ENCODE peak calls at places on chromosomes 2 and 18, in five cellular contexts. V is uterus, C is endothelial cell of umbilical vein, U is GM23248, Y is brain microvascular endothelial cell. O is an unnamed sample.

GRCh38 chr18:51287818-51288508 is 90.5 kb upstream of the MEX3C start:
- DNase-seq in V (no peak), C (no peak), U (no peak), Y (no peak), O (no peak)

GRCh38 chr18:73235491-73235890 is 367.7 kb upstream of the NETO1 start:
- DNase-seq in V (no peak), C (no peak), U (peak; percentile 81), Y (peak; percentile 84), O (no peak)

GRCh38 chr2:213069531-213069930 is 81.9 kb downstream of the IKZF2 start:
- DNase-seq in V (no peak), C (no peak), U (peak; percentile 45), Y (no peak), O (no peak)

GRCh38 chr2:202634556-202635440 is at the start of gene FAM117B:
- DNase-seq in V (peak; percentile 98), C (peak; percentile 96), U (peak; percentile 99), Y (peak; percentile 96), O (peak; percentile 95)

GRCh38 chr18:28511421-28511821 is 334.5 kb upstream of the CDH2 start:
- DNase-seq in V (no peak), C (no peak), U (peak; percentile 48), Y (no peak), O (no peak)

GRCh38 chr2:81481994-81482368 is 1177.4 kb upstream of the LRRTM1 start:
- DNase-seq in V (no peak), C (no peak), U (no peak), Y (no peak), O (no peak)

GRCh38 chr2:199543606-199544172 is 86.0 kb upstream of the SATB2 start:
- DNase-seq in V (no peak), C (no peak), U (no peak), Y (no peak), O (no peak)

GRCh38 chr18:73647391-73647790 is 500.2 kb downstream of the FBXO15 start:
- DNase-seq in V (no peak), C (no peak), U (peak; percentile 10), Y (no peak), O (no peak)

GRCh38 chr2:149908731-149909690 is 321.4 kb upstream of the MMADHC start:
- DNase-seq in V (no peak), C (no peak), U (no peak), Y (no peak), O (no peak)

GRCh38 chr2:242010567-242011513 is 141.3 kb downstream of the RTP5 start:
- DNase-seq in V (no peak), C (no peak), U (peak; percentile 24), Y (no peak), O (no peak)

GRCh38 chr2:75208738-75209137 is 9.4 kb upstream of the TACR1 start:
- DNase-seq in V (no peak), C (no peak), U (no peak), Y (no peak), O (no peak)

GRCh38 chr2:46135936-46136335 is 161.3 kb upstream of the EPAS1 start:
- DNase-seq in V (no peak), C (peak; percentile 74), U (peak; percentile 6), Y (peak; percentile 77), O (no peak)

GRCh38 chr2:29700560-29700959 is 220.8 kb downstream of the ALK start:
- DNase-seq in V (no peak), C (no peak), U (peak; percentile 50), Y (peak; percentile 2), O (no peak)

GRCh38 chr2:65746919-65747678 is 314.7 kb upstream of the SPRED2 start:
- DNase-seq in V (peak; percentile 37), C (no peak), U (no peak), Y (peak; percentile 29), O (no peak)

GRCh38 chr2:31233216-31233615 is 736 bp upstream of the EHD3 start:
- DNase-seq in V (no peak), C (no peak), U (peak; percentile 57), Y (no peak), O (no peak)

GRCh38 chr18:12608292-12608691 is 49.6 kb downstream of the SPIRE1 start:
- DNase-seq in V (no peak), C (peak; percentile 72), U (peak; percentile 62), Y (no peak), O (no peak)

GRCh38 chr2:67797801-67798535 is 264.8 kb downstream of the C1D start:
- DNase-seq in V (no peak), C (peak; percentile 58), U (peak; percentile 46), Y (peak; percentile 72), O (no peak)

GRCh38 chr18:42545825-42546224 is 569.7 kb downstream of the RIT2 start:
- DNase-seq in V (no peak), C (no peak), U (peak; percentile 76), Y (peak; percentile 79), O (no peak)

GRCh38 chr2:179579744-179580143 is 281.7 kb downstream of the ZNF385B start:
- DNase-seq in V (no peak), C (no peak), U (no peak), Y (no peak), O (no peak)

GRCh38 chr2:156319811-156320490 is 12.6 kb downstream of the NR4A2 start:
- DNase-seq in V (no peak), C (no peak), U (peak; percentile 38), Y (no peak), O (peak; percentile 47)

GRCh38 chr18:70301667-70302066 is 12.8 kb downstream of the SOCS6 start:
- DNase-seq in V (no peak), C (no peak), U (no peak), Y (no peak), O (no peak)

GRCh38 chr18:43279015-43279758 is 1.9 kb upstream of the SYT4 start:
- DNase-seq in V (no peak), C (no peak), U (peak; percentile 7), Y (no peak), O (no peak)

GRCh38 chr2:8573234-8573941 is 108.5 kb upstream of the ID2 start:
- DNase-seq in V (no peak), C (no peak), U (no peak), Y (no peak), O (no peak)

GRCh38 chr2:229805559-229805958 is 91.2 kb upstream of the DNER start:
- DNase-seq in V (no peak), C (no peak), U (no peak), Y (no peak), O (no peak)
- H3K27ac ChIP-seq in V (no peak overlapping the region), C (no peak overlapping the region), U (no peak overlapping the region), Y (no peak overlapping the region), O (no peak overlapping the region)

GRCh38 chr2:200738590-200738989 is 73.1 kb upstream of the BZW1 start:
- DNase-seq in V (no peak), C (no peak), U (no peak), Y (no peak), O (no peak)

GRCh38 chr2:200733713-200734198 is 78.0 kb upstream of the BZW1 start:
- DNase-seq in V (no peak), C (no peak), U (no peak), Y (no peak), O (no peak)

GRCh38 chr2:200735061-200735460 is 76.6 kb upstream of the BZW1 start:
- DNase-seq in V (no peak), C (no peak), U (peak; percentile 38), Y (no peak), O (peak; percentile 59)

GRCh38 chr2:200737585-200737984 is 74.1 kb upstream of the BZW1 start:
- DNase-seq in V (no peak), C (no peak), U (no peak), Y (no peak), O (no peak)

GRCh38 chr2:200736646-200737274 is 75.0 kb upstream of the BZW1 start:
- DNase-seq in V (no peak), C (no peak), U (no peak), Y (no peak), O (no peak)
- H3K27ac ChIP-seq in V (no peak overlapping the region), C (no peak overlapping the region), U (no peak overlapping the region), Y (no peak overlapping the region), O (no peak overlapping the region)

DNA sequence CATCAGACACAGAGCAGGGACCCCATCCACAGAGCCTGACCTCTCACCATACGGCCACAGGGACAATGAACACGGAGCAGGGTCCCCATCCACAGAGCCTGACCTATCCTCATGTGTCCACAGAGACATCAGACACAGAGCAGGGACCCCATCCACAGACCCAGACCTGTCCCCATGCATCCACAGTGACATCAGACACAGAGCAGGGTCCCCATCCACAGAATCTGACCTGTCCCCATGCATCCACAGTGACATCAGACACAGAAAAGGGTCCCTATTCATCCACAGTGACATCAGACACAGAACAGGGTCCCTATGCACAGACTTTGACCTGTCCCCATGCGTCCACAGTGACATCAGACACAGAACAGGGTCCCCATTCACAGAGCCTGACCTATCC is 325.1 kb upstream of the RAB6C start:
- DNase-seq in V (no peak), C (no peak), U (no peak), Y (no peak), O (no peak)
- H3K27ac ChIP-seq in V (no peak overlapping the region), C (no peak overlapping the region), U (no peak overlapping the region), Y (no peak overlapping the region), O (no peak overlapping the region)

GRCh38 chr2:86035371-86035882 is 70.3 kb downstream of the POLR1A start:
- DNase-seq in V (no peak), C (no peak), U (no peak), Y (no peak), O (no peak)
- H3K27ac ChIP-seq in V (peak overlapping the region; percentile 88), C (peak overlapping the region; percentile 96), U (peak overlapping the region; percentile 78), Y (peak overlapping the region; percentile 74), O (peak overlapping the region; percentile 91)

GRCh38 chr2:107622741-107623310 is 203.9 kb upstream of the RGPD4 start:
- DNase-seq in V (no peak), C (no peak), U (no peak), Y (no peak), O (no peak)
- H3K27ac ChIP-seq in V (no peak overlapping the region), C (no peak overlapping the region), U (no peak overlapping the region), Y (no peak overlapping the region), O (no peak overlapping the region)

GRCh38 chr2:219180961-219181360 is 2.9 kb downstream of the RETREG2 start:
- DNase-seq in V (no peak), C (no peak), U (no peak), Y (no peak), O (no peak)

GRCh38 chr2:219177594-219178376 is at the start of gene RETREG2:
- DNase-seq in V (peak; percentile 88), C (peak; percentile 93), U (peak; percentile 98), Y (peak; percentile 78), O (peak; percentile 81)

GRCh38 chr2:219181531-219181930 is 3.5 kb downstream of the RETREG2 start:
- DNase-seq in V (no peak), C (no peak), U (no peak), Y (no peak), O (no peak)

GRCh38 chr2:219178377-219179175 is 501 bp downstream of the RETREG2 start:
- DNase-seq in V (peak; percentile 49), C (no peak), U (peak; percentile 67), Y (peak; percentile 12), O (no peak)

GRCh38 chr2:219179601-219180465 is 1.8 kb downstream of the RETREG2 start:
- DNase-seq in V (no peak), C (no peak), U (no peak), Y (no peak), O (no peak)
- H3K27ac ChIP-seq in V (no peak overlapping the region), C (no peak overlapping the region), U (no peak overlapping the region), Y (no peak overlapping the region), O (no peak overlapping the region)

O was measured in caudate nucleus.